ENCODE peak calls at places on chromosomes 1 and 21, in nine cellular contexts. T, R, L, E, D, K, B, H and Z are unnamed samples.

GRCh38 chr1:67019600-67020136 is 34.3 kb downstream of the SLC35D1 start:
- DNase-seq in T (no peak), R (no peak), L (no peak), E (no peak), D (no peak), K (peak), B (no peak), H (no peak), Z (peak)

GRCh38 chr1:89557443-89557820 is 32.8 kb downstream of the LRRC8B start:
- DNase-seq in T (no peak), R (no peak), L (no peak), E (no peak), D (no peak), K (no peak), B (no peak), H (no peak), Z (no peak)

GRCh38 chr21:37208741-37209225 is 58.4 kb downstream of the VPS26C start:
- DNase-seq in T (no peak), R (no peak), L (no peak), E (no peak), D (peak), K (no peak), B (no peak), H (no peak), Z (no peak)

GRCh38 chr1:172914517-172915144 is 136.1 kb downstream of the TNFSF18 start:
- DNase-seq in T (no peak), R (no peak), L (no peak), E (no peak), D (no peak), K (peak), B (no peak), H (no peak), Z (peak)

GRCh38 chr1:17798799-17799382 is 43.8 kb downstream of the ACTL8 start:
- DNase-seq in T (no peak), R (no peak), L (no peak), E (no peak), D (no peak), K (no peak), B (no peak), H (no peak), Z (no peak)

GRCh38 chr1:152013664-152014237 is 20.1 kb upstream of the S100A10 start:
- DNase-seq in T (no peak), R (peak), L (peak), E (no peak), D (no peak), K (no peak), B (no peak), H (peak), Z (no peak)

GRCh38 chr1:167797005-167797404 is 75.2 kb downstream of the MPZL1 start:
- DNase-seq in T (peak), R (no peak), L (peak), E (no peak), D (no peak), K (peak), B (no peak), H (peak), Z (peak)

GRCh38 chr1:153791856-153792253 is 16.6 kb downstream of the SLC27A3 start:
- DNase-seq in T (no peak), R (no peak), L (no peak), E (peak), D (no peak), K (no peak), B (no peak), H (no peak), Z (no peak)

GRCh38 chr1:175865041-175865766 is 121.8 kb upstream of the TNR start:
- DNase-seq in T (no peak), R (no peak), L (peak), E (no peak), D (no peak), K (no peak), B (no peak), H (no peak), Z (no peak)

DNA sequence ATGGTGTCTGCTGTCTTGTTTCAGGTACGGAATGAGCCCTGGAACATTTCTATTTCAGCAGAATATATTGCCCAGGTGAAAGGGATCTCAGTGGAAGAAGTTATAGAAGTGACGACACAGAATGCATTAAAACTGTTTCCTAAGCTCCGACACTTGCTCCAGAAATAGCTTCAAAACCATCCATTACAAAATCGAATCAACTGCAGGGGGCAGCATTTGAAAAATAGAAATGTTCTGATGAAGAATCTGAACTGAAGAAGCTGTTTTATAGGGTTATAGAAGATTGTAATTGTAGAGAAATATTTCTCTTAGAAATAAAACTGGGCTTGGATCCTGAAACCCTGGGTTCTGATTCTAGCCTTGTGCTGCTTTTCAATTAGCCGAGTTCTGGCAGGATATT is 23.3 kb downstream of the TATDN3 start:
- DNase-seq in T (no peak), R (peak), L (no peak), E (no peak), D (no peak), K (no peak), B (no peak), H (no peak), Z (no peak)
- TF ChIP-seq CTCF in T (peak), R (peak), L (peak), E (peak), D (peak), K (peak), B (peak), H (no peak), Z (peak)

DNA sequence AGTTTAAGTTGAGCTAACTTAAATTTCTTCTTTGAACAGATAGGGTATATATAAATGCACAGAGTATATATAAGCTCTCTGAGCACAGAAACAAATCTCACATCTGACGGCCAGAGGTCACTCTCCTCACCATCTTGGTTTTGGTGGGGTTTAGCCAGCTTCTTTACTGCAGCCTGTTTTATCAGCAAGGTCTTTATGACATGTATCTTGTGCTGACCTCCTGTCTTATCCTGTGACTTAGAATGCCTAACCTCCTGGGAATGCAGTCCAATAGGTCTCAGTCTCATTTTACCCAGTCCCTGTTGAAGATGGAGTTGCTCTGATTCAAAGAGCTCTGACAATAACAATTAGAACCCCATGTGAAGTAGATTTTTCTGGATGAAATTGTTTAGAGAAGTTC is 1.6 kb upstream of the MOV10 start:
- DNase-seq in T (no peak), R (no peak), L (no peak), E (no peak), D (no peak), K (no peak), B (no peak), H (no peak), Z (no peak)
- TF ChIP-seq CTCF in T (no peak), R (no peak), L (no peak), E (no peak), D (no peak), K (no peak), B (no peak), H (no peak), Z (no peak)

DNA sequence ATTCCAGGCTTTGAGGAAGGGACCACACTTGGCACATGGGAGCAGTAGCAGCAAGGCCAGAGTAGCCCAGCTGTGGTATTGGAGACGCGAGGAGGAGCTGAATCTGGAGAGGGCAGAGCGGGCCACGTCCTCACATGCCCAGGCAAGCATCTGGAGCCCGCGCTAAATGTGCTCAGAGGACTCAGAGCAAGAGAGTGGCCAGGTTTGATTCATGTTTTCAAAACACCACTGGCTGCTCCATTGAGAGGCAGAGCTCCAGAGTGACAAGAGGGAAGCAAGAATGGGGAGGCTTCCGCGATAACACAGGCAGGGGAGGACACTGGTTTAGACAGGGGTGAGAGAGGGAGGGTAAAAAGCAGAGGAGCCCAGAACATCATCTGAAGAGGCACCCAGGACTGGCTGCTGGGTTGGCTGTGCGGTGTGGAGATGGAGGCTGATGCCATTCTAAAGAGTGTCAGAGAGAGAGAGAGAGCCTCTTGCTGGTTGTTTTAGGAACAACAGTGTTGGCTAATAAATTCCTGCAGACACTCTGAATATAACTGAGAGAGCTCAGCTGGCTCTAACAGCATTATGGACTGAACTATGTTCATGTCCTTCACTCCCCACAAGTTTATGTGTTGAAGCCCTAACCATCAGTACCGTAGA is 32.3 kb downstream of the RCAN1 start:
- DNase-seq in T (no peak), R (peak), L (peak), E (no peak), D (peak), K (no peak), B (peak), H (peak), Z (no peak)
- TF ChIP-seq CTCF in T (peak), R (peak), L (peak), E (peak), D (peak), K (peak), B (peak), H (no peak), Z (peak)

DNA sequence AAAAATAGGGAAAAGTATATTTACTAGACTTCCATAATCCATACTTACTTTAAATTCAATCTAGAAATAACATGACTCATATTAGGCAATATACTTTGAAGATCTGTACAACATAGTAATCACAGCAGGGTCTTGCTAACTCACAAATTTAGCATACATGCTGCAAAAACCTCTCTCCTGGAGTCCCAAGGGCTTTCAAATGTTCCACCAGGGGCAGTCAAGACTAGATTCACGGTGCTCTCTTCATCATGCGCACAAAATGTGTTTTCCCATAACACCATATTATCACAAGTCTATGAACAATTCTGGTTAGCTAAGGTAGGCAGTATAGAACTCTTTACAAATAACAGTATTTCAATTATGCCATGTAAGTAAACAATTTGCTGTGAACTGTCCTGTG is 45.8 kb downstream of the SSX2IP start:
- DNase-seq in T (no peak), R (no peak), L (no peak), E (no peak), D (no peak), K (no peak), B (no peak), H (no peak), Z (no peak)
- TF ChIP-seq CTCF in T (no peak), R (no peak), L (no peak), E (no peak), D (no peak), K (peak), B (no peak), H (no peak), Z (no peak)

GRCh38 chr21:41208946-41209345 is 41.0 kb downstream of the BACE2 start:
- DNase-seq in T (no peak), R (no peak), L (no peak), E (no peak), D (no peak), K (no peak), B (no peak), H (no peak), Z (no peak)
- TF ChIP-seq CTCF in T (no peak), R (no peak), L (no peak), E (no peak), D (no peak), K (no peak), B (no peak), H (no peak), Z (no peak)

GRCh38 chr1:204130989-204131892 is 20.6 kb downstream of the ETNK2 start:
- DNase-seq in T (peak), R (no peak), L (no peak), E (no peak), D (no peak), K (peak), B (peak), H (no peak), Z (peak)
- TF ChIP-seq CTCF in T (peak), R (no peak), L (no peak), E (peak), D (no peak), K (peak), B (no peak), H (no peak), Z (peak)

DNA sequence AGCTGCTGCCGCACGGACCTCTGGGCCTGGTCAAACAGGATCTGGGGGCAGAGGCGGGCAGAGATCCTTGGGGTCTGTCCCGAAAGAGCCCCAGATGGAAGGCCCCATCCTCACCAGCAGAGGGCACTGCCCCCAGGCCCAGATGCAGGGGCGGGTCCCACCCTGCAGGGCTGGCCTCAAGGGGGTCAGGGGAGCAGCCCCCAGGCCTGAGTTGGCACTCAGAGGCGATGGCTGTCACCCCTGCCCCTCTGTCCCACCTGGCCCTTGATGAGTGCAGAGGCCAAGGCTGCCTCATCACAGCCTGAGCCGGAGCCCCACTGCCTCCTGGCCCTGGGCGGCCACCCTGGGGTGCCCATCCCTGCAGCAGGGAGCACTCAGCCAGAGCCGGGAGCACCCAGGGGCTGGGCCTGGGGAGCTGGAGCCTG is 5.7 kb downstream of the ACAP3 start:
- DNase-seq in T (no peak), R (no peak), L (no peak), E (no peak), D (no peak), K (no peak), B (no peak), H (peak), Z (no peak)
- TF ChIP-seq CTCF in T (peak), R (peak), L (peak), E (peak), D (peak), K (peak), B (peak), H (peak), Z (peak)